ENCODE peak calls at places on chromosomes 4 and X, in nine cellular contexts. One of them, this sample, is unnamed.

GRCh38 chr4:40152642-40153041 is 44.2 kb upstream of the RHOH start:
- DNase-seq in AG09319: no peak
- DNase-seq in Caki2: no peak
- DNase-seq in NCI-H1048: no peak
- DNase-seq in stimulated activated CD4-positive, alpha-beta T cell treated with anti-CD3 and anti-CD28 coated beads, Interleukin-1b, Interleukin-23, amount 100 ng/mL, for 48 hours: no peak
- DNase-seq in AG09309: no peak
- DNase-seq in left cardiac atrium: no peak
- DNase-seq in H54: no peak
- DNase-seq in IMR-90: no peak
- DNase-seq in this sample: no peak

GRCh38 chrX:114166601-114167000 is 417.3 kb upstream of the HTR2C start:
- DNase-seq in AG09319: no peak
- DNase-seq in Caki2: no peak
- DNase-seq in NCI-H1048: no peak
- DNase-seq in stimulated activated CD4-positive, alpha-beta T cell treated with anti-CD3 and anti-CD28 coated beads, Interleukin-1b, Interleukin-23, amount 100 ng/mL, for 48 hours: no peak
- DNase-seq in AG09309: no peak
- DNase-seq in left cardiac atrium: no peak
- DNase-seq in H54: no peak
- DNase-seq in IMR-90: no peak
- DNase-seq in this sample: no peak

GRCh38 chr4:79429113-79430034 is 21.3 kb upstream of the GK2 start:
- DNase-seq in AG09319: no peak
- DNase-seq in Caki2: no peak
- DNase-seq in NCI-H1048: no peak
- DNase-seq in stimulated activated CD4-positive, alpha-beta T cell treated with anti-CD3 and anti-CD28 coated beads, Interleukin-1b, Interleukin-23, amount 100 ng/mL, for 48 hours: no peak
- DNase-seq in AG09309: no peak
- DNase-seq in left cardiac atrium: no peak
- DNase-seq in H54: no peak
- DNase-seq in IMR-90: no peak
- DNase-seq in this sample: no peak

GRCh38 chr4:6268650-6269399 is 825 bp upstream of the WFS1 start:
- DNase-seq in AG09319: no peak
- DNase-seq in Caki2: no peak
- DNase-seq in NCI-H1048: no peak
- DNase-seq in stimulated activated CD4-positive, alpha-beta T cell treated with anti-CD3 and anti-CD28 coated beads, Interleukin-1b, Interleukin-23, amount 100 ng/mL, for 48 hours: no peak
- DNase-seq in AG09309: no peak
- DNase-seq in left cardiac atrium: no peak
- DNase-seq in H54: no peak
- DNase-seq in IMR-90: no peak
- DNase-seq in this sample: no peak

GRCh38 chrX:24282381-24283121 is 31.3 kb downstream of the SUPT20HL2 start:
- DNase-seq in AG09319: peak; percentile 52
- DNase-seq in Caki2: peak; percentile 57
- DNase-seq in NCI-H1048: no peak
- DNase-seq in stimulated activated CD4-positive, alpha-beta T cell treated with anti-CD3 and anti-CD28 coated beads, Interleukin-1b, Interleukin-23, amount 100 ng/mL, for 48 hours: no peak
- DNase-seq in AG09309: no peak
- DNase-seq in left cardiac atrium: no peak
- DNase-seq in H54: no peak
- DNase-seq in IMR-90: peak; percentile 31
- DNase-seq in this sample: no peak

GRCh38 chrX:150482537-150483217 is 85.7 kb upstream of the MTM1 start:
- DNase-seq in AG09319: no peak
- DNase-seq in Caki2: peak; percentile 60
- DNase-seq in NCI-H1048: no peak
- DNase-seq in stimulated activated CD4-positive, alpha-beta T cell treated with anti-CD3 and anti-CD28 coated beads, Interleukin-1b, Interleukin-23, amount 100 ng/mL, for 48 hours: peak; percentile 72
- DNase-seq in AG09309: peak; percentile 10
- DNase-seq in left cardiac atrium: no peak
- DNase-seq in H54: peak; percentile 40
- DNase-seq in IMR-90: peak; percentile 85
- DNase-seq in this sample: no peak

GRCh38 chr4:70927502-70928139 is 25.5 kb downstream of the MOB1B start:
- DNase-seq in AG09319: no peak
- DNase-seq in Caki2: no peak
- DNase-seq in NCI-H1048: no peak
- DNase-seq in stimulated activated CD4-positive, alpha-beta T cell treated with anti-CD3 and anti-CD28 coated beads, Interleukin-1b, Interleukin-23, amount 100 ng/mL, for 48 hours: peak; percentile 25
- DNase-seq in AG09309: no peak
- DNase-seq in left cardiac atrium: no peak
- DNase-seq in H54: no peak
- DNase-seq in IMR-90: no peak
- DNase-seq in this sample: no peak

GRCh38 chrX:68503830-68504229 is 5.0 kb downstream of the YIPF6 start:
- DNase-seq in AG09319: no peak
- DNase-seq in Caki2: no peak
- DNase-seq in NCI-H1048: no peak
- DNase-seq in stimulated activated CD4-positive, alpha-beta T cell treated with anti-CD3 and anti-CD28 coated beads, Interleukin-1b, Interleukin-23, amount 100 ng/mL, for 48 hours: peak; percentile 13
- DNase-seq in AG09309: no peak
- DNase-seq in left cardiac atrium: no peak
- DNase-seq in H54: no peak
- DNase-seq in IMR-90: peak; percentile 17
- DNase-seq in this sample: no peak

GRCh38 chrX:27078371-27078770 is 384.8 kb downstream of the PPP4R3C start:
- DNase-seq in AG09319: no peak
- DNase-seq in Caki2: no peak
- DNase-seq in NCI-H1048: no peak
- DNase-seq in stimulated activated CD4-positive, alpha-beta T cell treated with anti-CD3 and anti-CD28 coated beads, Interleukin-1b, Interleukin-23, amount 100 ng/mL, for 48 hours: no peak
- DNase-seq in AG09309: no peak
- DNase-seq in left cardiac atrium: no peak
- DNase-seq in H54: no peak
- DNase-seq in IMR-90: no peak
- DNase-seq in this sample: no peak

GRCh38 chr4:121139533-121140222 is 24.4 kb downstream of the TNIP3 start:
- DNase-seq in AG09319: no peak
- DNase-seq in Caki2: no peak
- DNase-seq in NCI-H1048: no peak
- DNase-seq in stimulated activated CD4-positive, alpha-beta T cell treated with anti-CD3 and anti-CD28 coated beads, Interleukin-1b, Interleukin-23, amount 100 ng/mL, for 48 hours: no peak
- DNase-seq in AG09309: no peak
- DNase-seq in left cardiac atrium: no peak
- DNase-seq in H54: no peak
- DNase-seq in IMR-90: peak; percentile 89
- DNase-seq in this sample: no peak

GRCh38 chr4:48380583-48381167 is 39.3 kb downstream of the SLAIN2 start:
- DNase-seq in AG09319: no peak
- DNase-seq in Caki2: no peak
- DNase-seq in NCI-H1048: no peak
- DNase-seq in stimulated activated CD4-positive, alpha-beta T cell treated with anti-CD3 and anti-CD28 coated beads, Interleukin-1b, Interleukin-23, amount 100 ng/mL, for 48 hours: no peak
- DNase-seq in AG09309: no peak
- DNase-seq in left cardiac atrium: no peak
- DNase-seq in H54: no peak
- DNase-seq in IMR-90: no peak
- DNase-seq in this sample: no peak

GRCh38 chr4:140635606-140636005 is 66.8 kb upstream of the UCP1 start:
- DNase-seq in AG09319: no peak
- DNase-seq in Caki2: peak; percentile 13
- DNase-seq in NCI-H1048: no peak
- DNase-seq in stimulated activated CD4-positive, alpha-beta T cell treated with anti-CD3 and anti-CD28 coated beads, Interleukin-1b, Interleukin-23, amount 100 ng/mL, for 48 hours: no peak
- DNase-seq in AG09309: no peak
- DNase-seq in left cardiac atrium: no peak
- DNase-seq in H54: peak; percentile 63
- DNase-seq in IMR-90: no peak
- DNase-seq in this sample: no peak

GRCh38 chr4:147547314-147548056 is 66.6 kb downstream of the EDNRA start:
- DNase-seq in AG09319: no peak
- DNase-seq in Caki2: no peak
- DNase-seq in NCI-H1048: no peak
- DNase-seq in stimulated activated CD4-positive, alpha-beta T cell treated with anti-CD3 and anti-CD28 coated beads, Interleukin-1b, Interleukin-23, amount 100 ng/mL, for 48 hours: no peak
- DNase-seq in AG09309: no peak
- DNase-seq in left cardiac atrium: no peak
- DNase-seq in H54: no peak
- DNase-seq in IMR-90: peak; percentile 88
- DNase-seq in this sample: no peak

GRCh38 chr4:150583287-150584197 is 1.6 kb downstream of the MAB21L2 start:
- DNase-seq in AG09319: no peak
- DNase-seq in Caki2: no peak
- DNase-seq in NCI-H1048: no peak
- DNase-seq in stimulated activated CD4-positive, alpha-beta T cell treated with anti-CD3 and anti-CD28 coated beads, Interleukin-1b, Interleukin-23, amount 100 ng/mL, for 48 hours: no peak
- DNase-seq in AG09309: no peak
- DNase-seq in left cardiac atrium: peak; percentile 46
- DNase-seq in H54: no peak
- DNase-seq in IMR-90: peak; percentile 47
- DNase-seq in this sample: no peak

GRCh38 chr4:17787315-17787714 is 5.9 kb upstream of the FAM184B start:
- DNase-seq in AG09319: no peak
- DNase-seq in Caki2: peak; percentile 56
- DNase-seq in NCI-H1048: no peak
- DNase-seq in stimulated activated CD4-positive, alpha-beta T cell treated with anti-CD3 and anti-CD28 coated beads, Interleukin-1b, Interleukin-23, amount 100 ng/mL, for 48 hours: no peak
- DNase-seq in AG09309: no peak
- DNase-seq in left cardiac atrium: no peak
- DNase-seq in H54: no peak
- DNase-seq in IMR-90: peak; percentile 78
- DNase-seq in this sample: no peak

GRCh38 chr4:2218436-2218835 is 23.5 kb downstream of the HAUS3 start:
- DNase-seq in AG09319: no peak
- DNase-seq in Caki2: no peak
- DNase-seq in NCI-H1048: no peak
- DNase-seq in stimulated activated CD4-positive, alpha-beta T cell treated with anti-CD3 and anti-CD28 coated beads, Interleukin-1b, Interleukin-23, amount 100 ng/mL, for 48 hours: no peak
- DNase-seq in AG09309: no peak
- DNase-seq in left cardiac atrium: no peak
- DNase-seq in H54: no peak
- DNase-seq in IMR-90: no peak
- DNase-seq in this sample: no peak

GRCh38 chrX:109943740-109944092 is 59.2 kb upstream of the TMEM164 start:
- DNase-seq in AG09319: no peak
- DNase-seq in Caki2: no peak
- DNase-seq in NCI-H1048: no peak
- DNase-seq in stimulated activated CD4-positive, alpha-beta T cell treated with anti-CD3 and anti-CD28 coated beads, Interleukin-1b, Interleukin-23, amount 100 ng/mL, for 48 hours: no peak
- DNase-seq in AG09309: no peak
- DNase-seq in left cardiac atrium: no peak
- DNase-seq in H54: no peak
- DNase-seq in IMR-90: no peak
- DNase-seq in this sample: no peak

GRCh38 chr4:84677995-84678394 is 95.1 kb downstream of the CDS1 start:
- DNase-seq in AG09319: no peak
- DNase-seq in Caki2: no peak
- DNase-seq in NCI-H1048: no peak
- DNase-seq in stimulated activated CD4-positive, alpha-beta T cell treated with anti-CD3 and anti-CD28 coated beads, Interleukin-1b, Interleukin-23, amount 100 ng/mL, for 48 hours: no peak
- DNase-seq in AG09309: no peak
- DNase-seq in left cardiac atrium: no peak
- DNase-seq in H54: no peak
- DNase-seq in IMR-90: no peak
- DNase-seq in this sample: no peak

GRCh38 chrX:102787283-102787682 is 66.7 kb downstream of the GPRASP3 start:
- DNase-seq in AG09319: no peak
- DNase-seq in Caki2: no peak
- DNase-seq in NCI-H1048: no peak
- DNase-seq in stimulated activated CD4-positive, alpha-beta T cell treated with anti-CD3 and anti-CD28 coated beads, Interleukin-1b, Interleukin-23, amount 100 ng/mL, for 48 hours: no peak
- DNase-seq in AG09309: no peak
- DNase-seq in left cardiac atrium: no peak
- DNase-seq in H54: no peak
- DNase-seq in IMR-90: no peak
- DNase-seq in this sample: no peak

GRCh38 chr4:89558147-89558546 is 250.5 kb upstream of the GPRIN3 start:
- DNase-seq in AG09319: no peak
- DNase-seq in Caki2: peak; percentile 8
- DNase-seq in NCI-H1048: no peak
- DNase-seq in stimulated activated CD4-positive, alpha-beta T cell treated with anti-CD3 and anti-CD28 coated beads, Interleukin-1b, Interleukin-23, amount 100 ng/mL, for 48 hours: no peak
- DNase-seq in AG09309: no peak
- DNase-seq in left cardiac atrium: no peak
- DNase-seq in H54: no peak
- DNase-seq in IMR-90: no peak
- DNase-seq in this sample: no peak

GRCh38 chr4:6032249-6033244 is 14.3 kb upstream of the C4orf50 start:
- DNase-seq in AG09319: no peak
- DNase-seq in Caki2: peak; percentile 94
- DNase-seq in NCI-H1048: no peak
- DNase-seq in stimulated activated CD4-positive, alpha-beta T cell treated with anti-CD3 and anti-CD28 coated beads, Interleukin-1b, Interleukin-23, amount 100 ng/mL, for 48 hours: no peak
- DNase-seq in AG09309: no peak
- DNase-seq in left cardiac atrium: no peak
- DNase-seq in H54: no peak
- DNase-seq in IMR-90: no peak
- DNase-seq in this sample: no peak